ENCODE peak calls at places on chromosomes 2 and 18, in ten cellular contexts. C is epithelial cell of proximal tubule; B is sciatic nerve; E is NCI-H1436; F is effector CD4-positive, alpha-beta T cell; Q is HAP-1; T is MV-4-11; P is globus pallidus; U is iPS-NIHi11; Z is epithelial cell of prostate. Y is an unnamed sample.

GRCh38 chr2:24199968-24200590 is 25.2 kb downstream of the FAM228A start:
- DNase-seq in C (no peak), B (no peak), E (no peak), F (no peak), Q (no peak), T (no peak), P (no peak), U (no peak), Z (no peak), Y (no peak)

GRCh38 chr18:24868760-24869237 is 408.4 kb downstream of the HRH4 start:
- DNase-seq in C (no peak), B (no peak), E (no peak), F (no peak), Q (no peak), T (no peak), P (no peak), U (no peak), Z (peak; percentile 2), Y (no peak)

GRCh38 chr2:109237792-109238191 is 108.8 kb downstream of the SH3RF3 start:
- DNase-seq in C (no peak), B (no peak), E (no peak), F (no peak), Q (no peak), T (no peak), P (no peak), U (no peak), Z (no peak), Y (no peak)

GRCh38 chr18:76390452-76391035 is 104.5 kb downstream of the ZNF516 start:
- DNase-seq in C (no peak), B (peak; percentile 61), E (no peak), F (no peak), Q (no peak), T (no peak), P (peak; percentile 26), U (no peak), Z (no peak), Y (peak; percentile 48)

GRCh38 chr2:33229646-33230045 is 246.8 kb upstream of the RASGRP3 start:
- DNase-seq in C (no peak), B (no peak), E (no peak), F (no peak), Q (peak; percentile 8), T (no peak), P (no peak), U (no peak), Z (no peak), Y (no peak)

GRCh38 chr18:54004828-54005227 is 219.6 kb downstream of the MBD2 start:
- DNase-seq in C (peak; percentile 18), B (no peak), E (no peak), F (no peak), Q (no peak), T (peak; percentile 51), P (no peak), U (no peak), Z (no peak), Y (peak; percentile 25)

GRCh38 chr18:78399992-78400503 is 579.6 kb upstream of the SALL3 start:
- DNase-seq in C (no peak), B (no peak), E (no peak), F (no peak), Q (no peak), T (no peak), P (no peak), U (no peak), Z (no peak), Y (no peak)

GRCh38 chr2:44170337-44170736 is 1.7 kb downstream of the PPM1B start:
- DNase-seq in C (no peak), B (no peak), E (no peak), F (no peak), Q (no peak), T (peak; percentile 65), P (peak; percentile 61), U (no peak), Z (no peak), Y (no peak)

GRCh38 chr2:195563857-195564512 is 93.0 kb upstream of the SLC39A10 start:
- DNase-seq in C (no peak), B (no peak), E (no peak), F (no peak), Q (no peak), T (no peak), P (no peak), U (no peak), Z (peak; percentile 60), Y (no peak)

GRCh38 chr2:231955758-231956472 is 5.6 kb upstream of the DIS3L2 start:
- DNase-seq in C (no peak), B (no peak), E (no peak), F (no peak), Q (no peak), T (no peak), P (no peak), U (no peak), Z (no peak), Y (no peak)

GRCh38 chr2:170354855-170355649 is 177.1 kb downstream of the MYO3B start:
- DNase-seq in C (no peak), B (no peak), E (peak; percentile 62), F (no peak), Q (peak; percentile 29), T (no peak), P (no peak), U (no peak), Z (no peak), Y (no peak)

GRCh38 chr18:54148678-54149077 is 75.8 kb downstream of the MBD2 start:
- DNase-seq in C (no peak), B (no peak), E (no peak), F (no peak), Q (no peak), T (no peak), P (no peak), U (no peak), Z (no peak), Y (no peak)

GRCh38 chr18:10122116-10122515 is 208.3 kb downstream of the VAPA start:
- DNase-seq in C (no peak), B (no peak), E (peak; percentile 73), F (no peak), Q (no peak), T (no peak), P (no peak), U (peak; percentile 40), Z (peak; percentile 41), Y (no peak)

GRCh38 chr2:106982350-106982749 is 96.4 kb upstream of the ST6GAL2 start:
- DNase-seq in C (no peak), B (no peak), E (no peak), F (no peak), Q (no peak), T (no peak), P (no peak), U (no peak), Z (no peak), Y (no peak)

GRCh38 chr2:19736191-19736831 is 165.5 kb downstream of the TTC32 start:
- DNase-seq in C (no peak), B (no peak), E (no peak), F (no peak), Q (no peak), T (no peak), P (no peak), U (no peak), Z (no peak), Y (no peak)

GRCh38 chr2:12222561-12222960 is 476.1 kb downstream of the LPIN1 start:
- DNase-seq in C (no peak), B (no peak), E (no peak), F (no peak), Q (no peak), T (no peak), P (no peak), U (no peak), Z (no peak), Y (no peak)

GRCh38 chr2:164896634-164897033 is 55.0 kb upstream of the COBLL1 start:
- DNase-seq in C (no peak), B (no peak), E (no peak), F (no peak), Q (no peak), T (peak; percentile 36), P (no peak), U (no peak), Z (no peak), Y (no peak)

GRCh38 chr18:6920099-6920955 is 190.8 kb downstream of the ARHGAP28 start:
- DNase-seq in C (peak; percentile 29), B (peak; percentile 63), E (no peak), F (no peak), Q (peak; percentile 34), T (peak; percentile 18), P (peak; percentile 17), U (peak; percentile 67), Z (peak; percentile 37), Y (no peak)

GRCh38 chr2:65134158-65134557 is 4.3 kb upstream of the RAB1A start:
- DNase-seq in C (no peak), B (no peak), E (no peak), F (no peak), Q (no peak), T (no peak), P (no peak), U (no peak), Z (no peak), Y (no peak)

GRCh38 chr2:148926291-148926961 is 51.4 kb downstream of the KIF5C start:
- DNase-seq in C (no peak), B (no peak), E (peak; percentile 37), F (peak; percentile 28), Q (peak; percentile 70), T (peak; percentile 62), P (peak; percentile 90), U (peak; percentile 52), Z (no peak), Y (no peak)

GRCh38 chr2:106332054-106332453 is 136.2 kb downstream of the RGPD3 start:
- DNase-seq in C (no peak), B (no peak), E (no peak), F (no peak), Q (no peak), T (no peak), P (no peak), U (no peak), Z (no peak), Y (no peak)

GRCh38 chr2:218001629-218002028 is 1.2 kb downstream of the TNS1 start:
- DNase-seq in C (no peak), B (no peak), E (no peak), F (no peak), Q (no peak), T (no peak), P (no peak), U (no peak), Z (no peak), Y (no peak)

GRCh38 chr2:233021771-233022170 is 8.7 kb upstream of the NGEF start:
- DNase-seq in C (no peak), B (no peak), E (no peak), F (no peak), Q (no peak), T (no peak), P (no peak), U (no peak), Z (no peak), Y (no peak)

GRCh38 chr2:239279508-239280295 is 121.1 kb downstream of the HDAC4 start:
- DNase-seq in C (no peak), B (no peak), E (no peak), F (no peak), Q (no peak), T (no peak), P (no peak), U (no peak), Z (no peak), Y (peak; percentile 20)

GRCh38 chr2:131105156-131105949 is at the start of gene PLEKHB2:
- DNase-seq in C (no peak), B (peak; percentile 95), E (peak; percentile 82), F (peak; percentile 83), Q (peak; percentile 93), T (peak; percentile 87), P (peak; percentile 88), U (peak; percentile 95), Z (peak; percentile 27), Y (peak; percentile 95)

Y was measured in heart left ventricle.